ENCODE peak calls at places on chromosome X, in four cellular contexts. T is H1, H is HepG2, G is GM12878. M is an unnamed sample.

GRCh38 chrX:72694170-72694569 is 19.9 kb downstream of the PHKA1 start:
- DNase-seq in G (no peak), H (no peak), T (no peak), M (no peak)

GRCh38 chrX:72045552-72046277 is 86.0 kb downstream of the RTL5 start:
- DNase-seq in H (no peak), G (no peak), T (no peak), M (no peak)

GRCh38 chrX:153917814-153918213 is 8.2 kb downstream of the ARHGAP4 start:
- DNase-seq in G (no peak), T (no peak), H (no peak), M (no peak)

GRCh38 chrX:24619647-24620046 is 27.5 kb downstream of the PCYT1B start:
- DNase-seq in T (no peak), H (peak), G (no peak), M (no peak)

GRCh38 chrX:104039689-104040505 is at the start of gene H2BW2:
- DNase-seq in T (no peak), H (no peak), G (no peak), M (no peak)

GRCh38 chrX:53282313-53282712 is 929 bp upstream of the IQSEC2 start:
- DNase-seq in T (no peak), G (no peak), H (no peak), M (no peak)

GRCh38 chrX:80808854-80809493 is 703 bp downstream of the BRWD3 start:
- DNase-seq in H (no peak), T (peak), G (no peak), M (peak)

GRCh38 chrX:41923925-41924693 is 755 bp upstream of the CASK start:
- DNase-seq in H (no peak), G (no peak), T (no peak), M (peak)

GRCh38 chrX:77785400-77785745 is 643 bp downstream of the ATRX start:
- DNase-seq in H (no peak), T (no peak), G (no peak), M (peak)

GRCh38 chrX:121308276-121308805 is 260.9 kb downstream of the GLUD2 start:
- DNase-seq in G (peak), T (no peak), H (peak), M (peak)

GRCh38 chrX:12610079-12610478 is 181.1 kb upstream of the PRPS2 start:
- DNase-seq in G (no peak), H (no peak), T (no peak), M (no peak)

GRCh38 chrX:148466292-148466691 is 34.1 kb upstream of the AFF2 start:
- DNase-seq in G (no peak), H (no peak), T (no peak), M (no peak)

GRCh38 chrX:13598877-13599276 is 29.5 kb downstream of the EGFL6 start:
- DNase-seq in G (no peak), T (no peak), H (no peak), M (peak)

GRCh38 chrX:15464704-15465103 is 28.4 kb downstream of the PIR start:
- DNase-seq in T (no peak), G (no peak), H (no peak), M (no peak)

GRCh38 chrX:76428243-76429130 is 977 bp downstream of the MAGEE1 start:
- DNase-seq in T (peak), G (no peak), H (no peak), M (no peak)

GRCh38 chrX:109327271-109327670 is 154.6 kb downstream of the GUCY2F start:
- DNase-seq in H (no peak), T (no peak), G (no peak), M (no peak)

GRCh38 chrX:47748576-47748975 is 88.1 kb upstream of the ZNF81 start:
- DNase-seq in G (no peak), T (no peak), H (no peak), M (no peak)

GRCh38 chrX:153413731-153414130 is 2.5 kb downstream of the ZFP92 start:
- DNase-seq in G (no peak), T (no peak), H (no peak), M (no peak)

GRCh38 chrX:48968377-48968776 is 3.3 kb downstream of the KCND1 start:
- DNase-seq in G (no peak), H (no peak), T (no peak), M (no peak)

GRCh38 chrX:1902901-1903379 is 288.1 kb downstream of the ASMT start:
- DNase-seq in T (no peak), H (no peak), G (no peak), M (no peak)

GRCh38 chrX:154526901-154527675 is 11.1 kb upstream of the FAM3A start:
- DNase-seq in H (peak), G (peak), T (peak), M (peak)

GRCh38 chrX:152637649-152638442 is at the start of gene GABRQ:
- DNase-seq in T (peak), H (no peak), G (no peak), M (peak)

GRCh38 chrX:120617996-120618630 is 11.7 kb downstream of the C1GALT1C1 start:
- DNase-seq in G (no peak), T (no peak), H (no peak), M (no peak)

GRCh38 chrX:153913211-153913610 is 8.7 kb downstream of the AVPR2 start:
- DNase-seq in G (no peak), T (no peak), H (no peak), M (no peak)

GRCh38 chrX:21934414-21934813 is 6.1 kb upstream of the SMS start:
- DNase-seq in G (no peak), H (no peak), T (no peak), M (no peak)

GRCh38 chrX:21943460-21944135 is 3.1 kb downstream of the SMS start:
- DNase-seq in H (no peak), T (no peak), G (no peak), M (no peak)

GRCh38 chrX:21944136-21944615 is 3.7 kb downstream of the SMS start:
- DNase-seq in G (no peak), T (no peak), H (no peak), M (no peak)

DNA sequence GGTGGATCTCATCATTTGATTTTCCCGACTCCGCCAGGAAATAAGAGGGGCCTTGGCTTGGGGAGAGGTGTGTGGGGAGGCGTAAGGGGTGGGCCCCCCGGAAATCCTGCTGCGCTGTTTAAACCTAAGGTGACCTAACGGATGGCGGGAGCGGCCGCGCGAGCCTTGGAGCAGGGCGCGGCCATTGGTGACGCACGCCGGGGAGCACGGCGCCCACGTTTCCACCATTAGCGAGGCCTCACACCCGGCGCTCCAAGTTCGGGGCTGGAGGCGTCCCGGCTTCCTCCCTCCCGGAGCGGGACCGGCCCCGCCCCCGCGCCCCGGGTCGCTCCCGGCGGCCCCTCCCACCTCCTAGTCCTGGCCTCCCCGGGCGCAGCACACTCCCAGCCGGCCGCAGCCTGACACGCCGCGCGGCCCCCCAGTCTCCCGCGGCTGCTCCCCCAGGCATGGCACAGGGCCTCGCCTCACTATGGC is at the start of gene SMS:
- DNase-seq in T (peak), G (no peak), H (peak), M (peak)
- TF ChIP-seq BRCA1 in T (no peak), G (no peak), H (no peak), M (no peak)

DNA sequence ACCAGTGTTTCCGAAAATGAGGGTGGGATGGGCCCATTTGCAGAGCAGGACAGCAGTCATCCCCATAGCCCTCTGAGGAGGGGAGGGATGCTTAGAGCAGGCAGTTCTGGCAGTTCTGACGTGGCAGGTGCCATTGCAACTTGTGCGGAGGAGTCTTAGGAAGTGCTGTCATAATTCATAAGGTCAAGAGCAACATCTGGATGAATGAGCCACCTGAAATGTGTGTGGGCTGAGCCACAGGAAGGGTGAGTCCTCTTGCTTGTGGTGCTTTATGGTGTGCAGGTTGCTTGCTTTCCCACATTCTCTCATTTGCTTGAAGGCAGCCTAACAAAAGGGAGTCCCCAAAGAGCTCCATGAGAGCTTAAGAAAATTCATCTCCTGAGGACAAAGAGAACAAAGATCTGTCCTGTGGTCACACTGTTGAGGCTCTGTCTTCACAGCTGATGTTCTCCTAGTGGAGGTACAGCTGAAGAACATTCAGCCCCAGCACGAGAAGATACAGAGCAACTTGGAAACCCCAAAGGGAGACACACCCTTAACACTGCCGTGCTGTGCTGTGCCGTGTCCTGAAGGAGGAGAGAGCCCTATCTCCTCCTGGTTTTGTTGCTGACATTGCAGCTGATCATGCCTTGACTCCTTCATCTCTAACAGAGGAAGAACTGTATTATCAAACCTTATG is 60.3 kb downstream of the DLG3 start:
- DNase-seq in T (no peak), G (no peak), H (no peak), M (no peak)
- TF ChIP-seq BRCA1 in T (no peak), G (no peak), H (no peak), M (no peak)

GRCh38 chrX:39513836-39514235 is 583.9 kb downstream of the BCOR start:
- DNase-seq in G (no peak), H (no peak), T (no peak), M (peak)
- TF ChIP-seq BRCA1 in G (no peak), H (no peak), T (no peak), M (no peak)

GRCh38 chrX:95055991-95056390 is 1382.0 kb downstream of the FAM133A start:
- DNase-seq in G (no peak), T (no peak), H (no peak), M (no peak)
- TF ChIP-seq BRCA1 in G (no peak), T (no peak), H (no peak), M (no peak)

DNA sequence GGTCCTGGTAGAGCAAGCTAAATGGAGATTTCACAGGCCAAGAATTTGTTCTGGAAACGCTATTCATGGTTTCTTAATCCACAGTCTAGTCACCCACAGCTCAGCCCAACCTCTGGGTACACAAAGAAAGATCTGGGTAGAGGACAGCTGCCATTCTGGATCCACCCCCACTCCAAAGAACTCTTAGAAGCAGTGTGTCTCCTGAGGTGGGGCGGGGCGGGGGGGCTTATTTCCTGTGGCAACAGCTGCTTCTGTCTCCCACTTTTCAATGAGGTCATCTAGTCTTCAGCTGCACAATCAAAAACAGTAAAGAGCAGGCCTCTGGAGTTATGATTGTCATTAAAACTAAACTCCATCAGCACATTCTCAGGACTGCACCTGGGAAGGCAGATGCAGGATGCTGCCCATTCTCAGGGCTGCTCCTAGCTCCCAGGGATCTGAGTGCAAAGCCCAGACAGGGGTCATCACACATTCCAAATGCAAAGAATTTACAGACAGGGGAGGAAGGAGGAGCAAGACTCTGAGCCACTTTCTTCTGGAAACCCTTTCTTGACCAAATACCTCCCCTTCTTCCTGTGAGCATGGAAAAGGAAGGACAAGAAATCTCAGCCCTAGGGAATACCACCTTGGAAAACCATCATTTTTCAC is 207.3 kb downstream of the HS6ST2 start:
- DNase-seq in T (no peak), G (no peak), H (no peak), M (no peak)
- TF ChIP-seq BRCA1 in T (no peak), G (no peak), H (no peak), M (no peak)

DNA sequence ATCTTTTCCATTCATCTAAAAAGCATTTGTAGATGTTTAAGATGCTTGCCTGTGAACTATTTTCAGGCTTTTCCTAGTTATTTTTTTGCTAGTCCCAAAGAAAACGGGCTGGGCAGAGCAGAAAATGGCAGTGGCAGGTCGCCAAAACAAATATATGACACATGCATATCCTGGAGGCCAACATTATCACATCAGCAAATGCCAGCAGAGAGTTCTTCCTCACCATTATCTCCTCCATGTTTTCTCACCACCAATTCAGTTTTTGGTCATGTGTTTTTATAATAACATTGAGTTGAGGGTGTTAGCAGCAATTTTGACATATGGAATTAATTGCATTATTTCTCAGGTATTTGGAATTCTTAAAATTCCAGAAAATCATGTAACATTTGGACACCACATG is 97.9 kb upstream of the EOLA2 start:
- DNase-seq in T (no peak), G (no peak), H (peak), M (no peak)
- TF ChIP-seq BRCA1 in T (no peak), G (no peak), H (no peak), M (no peak)

GRCh38 chrX:30483996-30484395 is 93.6 kb downstream of the TASL start:
- DNase-seq in T (no peak), H (no peak), G (no peak), M (no peak)

GRCh38 chrX:30493348-30493747 is 84.2 kb downstream of the TASL start:
- DNase-seq in G (no peak), T (no peak), H (no peak), M (no peak)

GRCh38 chrX:30488092-30488491 is 89.5 kb downstream of the TASL start:
- DNase-seq in T (no peak), H (no peak), G (no peak), M (no peak)

DNA sequence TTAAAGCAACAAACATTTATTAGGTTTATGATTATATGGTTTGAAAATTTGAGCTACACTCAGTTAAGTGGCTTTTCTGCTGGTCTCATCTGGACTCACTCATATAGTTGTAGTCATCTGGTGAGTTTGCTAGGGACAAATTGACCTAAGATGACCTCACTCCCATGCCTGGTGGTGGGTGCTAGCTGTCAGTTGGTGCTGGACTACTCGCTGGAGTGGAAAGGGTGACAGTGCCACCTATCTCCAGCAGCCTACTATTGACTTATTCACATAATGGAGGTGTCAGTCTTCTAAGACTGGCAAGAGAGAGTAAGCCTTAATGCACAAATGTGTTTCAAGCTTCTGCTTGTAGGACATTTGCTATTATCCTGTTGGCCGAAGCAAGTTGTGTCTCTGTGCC is 88.2 kb downstream of the TASL start:
- DNase-seq in H (peak), T (no peak), G (no peak), M (peak)
- TF ChIP-seq BRCA1 in H (no peak), T (no peak), G (no peak), M (no peak)

GRCh38 chrX:9429767-9430166 is 35.1 kb upstream of the TBL1X start:
- DNase-seq in T (no peak), H (no peak), G (no peak), M (no peak)
- TF ChIP-seq BRCA1 in T (no peak), H (no peak), G (no peak), M (no peak)

GRCh38 chrX:318739-319578 is at the start of gene GTPBP6:
- DNase-seq in H (peak), T (peak), G (peak), M (peak)

GRCh38 chrX:327660-328126 is 9.1 kb upstream of the GTPBP6 start:
- DNase-seq in H (no peak), T (no peak), G (no peak), M (no peak)

GRCh38 chrX:320126-320783 is 1.7 kb upstream of the GTPBP6 start:
- DNase-seq in G (no peak), T (no peak), H (no peak), M (no peak)

GRCh38 chrX:319579-320125 is 1.1 kb upstream of the GTPBP6 start:
- DNase-seq in T (no peak), H (no peak), G (no peak), M (no peak)

DNA sequence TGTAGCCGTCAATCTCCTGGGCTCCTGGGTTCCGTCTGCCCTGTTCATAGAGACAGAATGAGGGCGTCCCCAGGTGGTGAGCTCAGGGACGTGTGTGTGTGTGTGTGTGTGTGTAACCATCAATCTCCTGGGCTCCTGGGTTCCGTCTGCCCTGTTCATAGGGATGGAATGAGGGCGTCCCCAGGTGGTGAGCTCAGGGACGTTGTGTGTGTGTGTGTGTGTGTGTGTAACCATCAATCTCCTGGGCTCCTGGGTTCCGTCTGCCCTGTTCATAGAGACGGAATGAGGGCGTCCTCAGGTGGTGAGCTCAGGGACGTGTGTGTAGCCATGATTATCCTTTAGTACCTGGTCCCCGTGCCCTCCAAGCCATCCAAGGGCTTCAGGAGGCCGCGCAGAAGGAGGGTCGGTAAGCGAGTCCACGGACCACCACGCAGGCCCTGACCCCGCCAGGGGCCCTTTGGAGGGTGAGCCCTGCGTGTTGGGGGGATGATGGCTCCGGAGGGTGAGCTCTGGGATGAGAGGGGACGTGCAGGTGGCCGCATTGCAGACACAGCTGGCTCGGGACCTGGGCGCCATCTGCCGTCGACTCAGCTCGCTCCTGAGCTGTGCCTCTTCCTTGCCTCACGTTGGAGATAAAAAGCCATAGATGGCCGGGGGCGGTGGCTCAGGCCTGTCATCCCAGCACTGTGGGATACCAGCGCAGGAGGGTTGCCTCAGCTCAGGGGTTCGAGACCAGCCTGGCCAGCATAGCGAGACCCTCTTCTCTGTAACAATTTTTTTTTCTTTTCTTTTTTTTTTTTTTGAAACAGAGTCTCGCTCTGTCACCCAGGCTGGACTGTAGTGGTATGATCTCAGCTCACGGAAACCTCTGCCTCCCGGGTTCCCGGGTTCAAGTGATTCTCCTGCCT is 5.4 kb upstream of the GTPBP6 start:
- DNase-seq in H (peak), T (no peak), G (no peak), M (no peak)
- TF ChIP-seq BRCA1 in H (peak), T (no peak), G (no peak), M (no peak)

DNA sequence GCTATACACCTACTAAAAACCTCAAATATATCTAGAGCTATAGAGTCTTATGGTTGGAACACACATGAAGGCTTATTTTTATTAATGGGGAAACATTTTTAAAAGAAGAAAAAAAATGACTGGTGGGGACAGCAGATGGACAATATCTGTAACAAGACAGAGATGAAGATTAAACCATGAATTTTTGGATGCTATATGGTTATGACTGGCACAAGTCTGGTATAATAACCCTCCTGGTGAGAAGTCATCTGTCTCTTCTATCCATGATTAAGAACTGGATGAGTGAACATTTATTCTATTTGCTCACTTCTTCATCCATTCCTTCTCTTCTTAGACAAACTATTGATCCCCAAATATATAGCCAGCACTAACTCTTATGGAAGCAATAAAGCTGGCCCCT is 104.4 kb downstream of the EFHC2 start:
- DNase-seq in T (no peak), H (no peak), G (no peak), M (no peak)
- TF ChIP-seq BRCA1 in T (no peak), H (no peak), G (no peak), M (no peak)

M was measured in K562.